ENCODE peak calls at places on chromosome 21, in nine cellular contexts. K is mucosa of gallbladder; C is B cell; W is head of caudate nucleus; V is Caki2; S is stimulated activated CD4-positive, alpha-beta T cell treated with anti-CD3 and anti-CD28 coated beads, Interleukin-12 subunit alpha, Interleukin-12 subunit beta, amount 100 ng/mL, for 4 hours; X is activated naive CD4-positive, alpha-beta T cell; A is smooth muscle cell of the brain vasculature; D is NCI-H2081. F is an unnamed sample.

GRCh38 chr21:34579411-34579810 is 35.5 kb downstream of the RCAN1 start:
- DNase-seq in K (no peak), C (no peak), W (no peak), V (no peak), S (no peak), X (no peak), A (no peak), D (no peak), F (no peak)

GRCh38 chr21:34845521-34846213 is 176.9 kb downstream of the CLIC6 start:
- DNase-seq in K (no peak), C (peak; percentile 29), W (no peak), V (peak; percentile 92), S (no peak), X (no peak), A (peak; percentile 67), D (no peak), F (peak; percentile 64)

GRCh38 chr21:34812510-34813265 is 143.9 kb downstream of the CLIC6 start:
- DNase-seq in K (no peak), C (no peak), W (no peak), V (peak; percentile 47), S (no peak), X (no peak), A (peak; percentile 69), D (no peak), F (no peak)

GRCh38 chr21:28750565-28750964 is 242.1 kb downstream of the LTN1 start:
- DNase-seq in K (no peak), C (no peak), W (no peak), V (no peak), S (no peak), X (no peak), A (no peak), D (no peak), F (no peak)

GRCh38 chr21:33976082-33976979 is 60.7 kb upstream of the ATP5PO start:
- DNase-seq in K (no peak), C (peak; percentile 28), W (no peak), V (peak; percentile 98), S (peak; percentile 33), X (no peak), A (no peak), D (no peak), F (no peak)

GRCh38 chr21:33767236-33767635 is 124.9 kb downstream of the ITSN1 start:
- DNase-seq in K (no peak), C (no peak), W (no peak), V (peak; percentile 32), S (no peak), X (no peak), A (no peak), D (no peak), F (no peak)

GRCh38 chr21:30430170-30430655 is at the start of gene KRTAP13-4:
- DNase-seq in K (no peak), C (no peak), W (no peak), V (no peak), S (no peak), X (no peak), A (no peak), D (no peak), F (no peak)

GRCh38 chr21:35664683-35665082 is 395.6 kb downstream of the SETD4 start:
- DNase-seq in K (no peak), C (no peak), W (no peak), V (peak; percentile 73), S (no peak), X (no peak), A (no peak), D (no peak), F (no peak)

GRCh38 chr21:38766987-38767722 is 38.6 kb upstream of the ETS2 start:
- DNase-seq in K (no peak), C (peak; percentile 60), W (no peak), V (no peak), S (peak; percentile 48), X (peak; percentile 19), A (no peak), D (no peak), F (no peak)

GRCh38 chr21:41812679-41813078 is 45.8 kb upstream of the RIPK4 start:
- DNase-seq in K (no peak), C (no peak), W (no peak), V (no peak), S (no peak), X (no peak), A (no peak), D (no peak), F (no peak)

GRCh38 chr21:42111811-42112210 is 40.7 kb downstream of the UMODL1 start:
- DNase-seq in K (no peak), C (no peak), W (no peak), V (no peak), S (no peak), X (no peak), A (no peak), D (no peak), F (no peak)

GRCh38 chr21:44925027-44925755 is 4.5 kb upstream of the ITGB2 start:
- DNase-seq in K (no peak), C (no peak), W (no peak), V (peak; percentile 17), S (no peak), X (no peak), A (no peak), D (no peak), F (no peak)